ENCODE peak calls at places on chromosome X, in seven cellular contexts. Q is H1; K is aorta; R is naive thymus-derived CD4-positive, alpha-beta T cell; E is spleen; C is stomach; Y is upper lobe of left lung. W is an unnamed sample.

GRCh38 chrX:2657532-2657931 is 33.6 kb upstream of the CD99 start:
- DNase-seq in R (no peak), Q (no peak), E (no peak), K (no peak), Y (no peak), C (no peak), W (no peak)

GRCh38 chrX:107935664-107936433 is 46.3 kb downstream of the TEX13B start:
- DNase-seq in R (no peak), Y (no peak), C (no peak), K (no peak), Q (no peak), E (no peak), W (no peak)

GRCh38 chrX:121260568-121261240 is 213.3 kb downstream of the GLUD2 start:
- DNase-seq in R (no peak), K (no peak), C (no peak), Y (no peak), E (no peak), Q (no peak), W (no peak)

GRCh38 chrX:135497736-135498135 is 22.7 kb upstream of the INTS6L start:
- DNase-seq in K (no peak), R (no peak), C (no peak), Q (no peak), Y (no peak), E (no peak), W (no peak)

GRCh38 chrX:136711147-136711546 is 63.2 kb downstream of the CD40LG start:
- DNase-seq in Q (no peak), R (no peak), Y (peak), K (peak), E (peak), C (peak), W (peak)

GRCh38 chrX:48709522-48710117 is 13.1 kb downstream of the SUV39H1 start:
- DNase-seq in C (no peak), E (no peak), K (no peak), Y (no peak), R (no peak), Q (no peak), W (no peak)

GRCh38 chrX:145861818-145862217 is 44.2 kb downstream of the SLITRK2 start:
- DNase-seq in E (no peak), K (no peak), C (no peak), Y (no peak), Q (no peak), R (no peak), W (no peak)

GRCh38 chrX:51802917-51803688 is 59.9 kb downstream of the GSPT2 start:
- DNase-seq in C (peak), Q (peak), R (peak), Y (peak), E (peak), K (peak), W (peak)

GRCh38 chrX:155435744-155436112 is 22.7 kb downstream of the F8A3 start:
- DNase-seq in K (no peak), Q (no peak), C (no peak), R (no peak), E (no peak), Y (no peak), W (no peak)

GRCh38 chrX:34880656-34881055 is 61.9 kb upstream of the FAM47B start:
- DNase-seq in R (no peak), C (no peak), E (no peak), K (no peak), Q (no peak), Y (no peak), W (no peak)

GRCh38 chrX:48574270-48575266 is at the start of gene RBM3:
- DNase-seq in Y (peak), R (peak), C (peak), Q (peak), E (peak), K (peak), W (peak)

GRCh38 chrX:5683996-5684395 is 544.7 kb downstream of the NLGN4X start:
- DNase-seq in Y (no peak), Q (no peak), K (no peak), R (no peak), E (no peak), C (no peak), W (no peak)

GRCh38 chrX:12240491-12240890 is 102.2 kb downstream of the FRMPD4 start:
- DNase-seq in R (no peak), Q (no peak), K (no peak), Y (no peak), C (no peak), E (no peak), W (no peak)

GRCh38 chrX:48498374-48498809 is 10.4 kb upstream of the PORCN start:
- DNase-seq in Y (no peak), K (no peak), E (peak), R (no peak), C (no peak), Q (no peak), W (no peak)

GRCh38 chrX:55754861-55755294 is 37.3 kb downstream of the RRAGB start:
- DNase-seq in E (no peak), K (no peak), Y (no peak), Q (no peak), R (no peak), C (no peak), W (no peak)

GRCh38 chrX:20742106-20742505 is 475.4 kb upstream of the RPS6KA3 start:
- DNase-seq in Q (no peak), E (no peak), Y (no peak), R (no peak), K (no peak), C (no peak), W (no peak)

GRCh38 chrX:153349952-153350351 is 16.0 kb downstream of the ZNF275 start:
- DNase-seq in R (no peak), C (no peak), E (no peak), Y (no peak), Q (no peak), K (no peak), W (no peak)

GRCh38 chrX:112651766-112652165 is 28.0 kb downstream of the LHFPL1 start:
- DNase-seq in C (no peak), Q (no peak), K (no peak), R (no peak), Y (no peak), E (no peak), W (no peak)

GRCh38 chrX:112653017-112653416 is 26.7 kb downstream of the LHFPL1 start:
- DNase-seq in C (no peak), K (no peak), R (no peak), E (no peak), Y (no peak), Q (no peak), W (no peak)

GRCh38 chrX:112654871-112655270 is 24.9 kb downstream of the LHFPL1 start:
- DNase-seq in Y (no peak), Q (no peak), E (no peak), R (no peak), C (no peak), K (no peak), W (no peak)
- H3K27ac ChIP-seq in Y (no peak), Q (no peak), E (no peak), R (no peak), C (no peak), K (no peak), W (no peak)

GRCh38 chrX:133608406-133608805 is 193.1 kb upstream of the GPC4 start:
- DNase-seq in E (no peak), C (no peak), Q (no peak), Y (no peak), K (no peak), R (no peak), W (no peak)
- H3K27ac ChIP-seq in E (no peak), C (no peak), Q (no peak), Y (no peak), K (no peak), R (no peak), W (no peak)

GRCh38 chrX:30870572-30870971 is 18.5 kb downstream of the TAB3 start:
- DNase-seq in Y (no peak), K (no peak), C (no peak), E (no peak), Q (no peak), R (no peak), W (no peak)
- H3K27ac ChIP-seq in Y (no peak), K (no peak), C (no peak), E (no peak), Q (no peak), R (no peak), W (no peak)

DNA sequence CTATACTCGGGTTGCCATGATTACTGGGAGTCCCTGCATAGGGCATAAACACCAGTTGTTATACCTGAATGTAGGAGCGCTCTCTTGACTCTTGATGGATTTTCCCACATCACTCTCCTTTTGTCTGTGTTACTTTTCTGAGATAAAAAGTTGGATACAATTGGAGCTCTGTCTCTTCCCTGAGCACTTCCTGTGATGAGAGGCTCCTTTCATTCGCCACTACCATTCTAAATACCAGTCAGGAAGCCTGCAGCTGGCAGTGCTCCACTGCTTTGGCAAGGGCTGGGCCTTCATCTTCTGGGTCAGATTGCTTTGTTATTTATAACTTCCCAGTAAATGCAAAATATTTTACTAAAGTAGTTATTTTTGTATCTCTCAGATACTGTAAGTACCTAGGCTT is 13.9 kb downstream of the TCEANC start:
- DNase-seq in C (no peak), E (no peak), Q (no peak), K (peak), R (no peak), Y (no peak), W (no peak)
- H3K27ac ChIP-seq in C (no peak), E (no peak), Q (no peak), K (no peak), R (no peak), Y (no peak), W (no peak)